ENCODE peak calls at places on chromosomes 2 and 18, in nine cellular contexts. One of them, this sample, is unnamed.

GRCh38 chr2:224031358-224031970 is 7.6 kb downstream of the SERPINE2 start:
- DNase-seq in pancreas: no peak
- DNase-seq in GM23248: peak; percentile 21
- DNase-seq in PC-9: no peak
- DNase-seq in right atrium auricular region: no peak
- DNase-seq in CD4-positive, CD25-positive, alpha-beta regulatory T cell: no peak
- DNase-seq in uterus: no peak
- DNase-seq in SJSA1: no peak
- DNase-seq in Karpas-422: peak; percentile 56
- DNase-seq in this sample: no peak

GRCh38 chr2:192775461-192776262 is 580.9 kb upstream of the TMEFF2 start:
- DNase-seq in pancreas: no peak
- DNase-seq in GM23248: no peak
- DNase-seq in PC-9: no peak
- DNase-seq in right atrium auricular region: no peak
- DNase-seq in CD4-positive, CD25-positive, alpha-beta regulatory T cell: no peak
- DNase-seq in uterus: no peak
- DNase-seq in SJSA1: no peak
- DNase-seq in Karpas-422: no peak
- DNase-seq in this sample: no peak

GRCh38 chr2:215870088-215870490 is 143.3 kb downstream of the MREG start:
- DNase-seq in pancreas: no peak
- DNase-seq in GM23248: peak; percentile 86
- DNase-seq in PC-9: peak; percentile 38
- DNase-seq in right atrium auricular region: no peak
- DNase-seq in CD4-positive, CD25-positive, alpha-beta regulatory T cell: no peak
- DNase-seq in uterus: no peak
- DNase-seq in SJSA1: no peak
- DNase-seq in Karpas-422: no peak
- DNase-seq in this sample: no peak

GRCh38 chr18:70500748-70501147 is 211.9 kb downstream of the SOCS6 start:
- DNase-seq in pancreas: no peak
- DNase-seq in GM23248: no peak
- DNase-seq in PC-9: no peak
- DNase-seq in right atrium auricular region: no peak
- DNase-seq in CD4-positive, CD25-positive, alpha-beta regulatory T cell: no peak
- DNase-seq in uterus: no peak
- DNase-seq in SJSA1: no peak
- DNase-seq in Karpas-422: peak; percentile 64
- DNase-seq in this sample: no peak

GRCh38 chr2:145777297-145777696 is 1257.4 kb upstream of the ZEB2 start:
- DNase-seq in pancreas: no peak
- DNase-seq in GM23248: peak; percentile 50
- DNase-seq in PC-9: no peak
- DNase-seq in right atrium auricular region: no peak
- DNase-seq in CD4-positive, CD25-positive, alpha-beta regulatory T cell: no peak
- DNase-seq in uterus: no peak
- DNase-seq in SJSA1: peak; percentile 25
- DNase-seq in Karpas-422: no peak
- DNase-seq in this sample: no peak

GRCh38 chr2:60586081-60586480 is 32.6 kb upstream of the BCL11A start:
- DNase-seq in pancreas: no peak
- DNase-seq in GM23248: no peak
- DNase-seq in PC-9: no peak
- DNase-seq in right atrium auricular region: no peak
- DNase-seq in CD4-positive, CD25-positive, alpha-beta regulatory T cell: no peak
- DNase-seq in uterus: no peak
- DNase-seq in SJSA1: no peak
- DNase-seq in Karpas-422: no peak
- DNase-seq in this sample: no peak

GRCh38 chr18:80154293-80154692 is 45.2 kb downstream of the ADNP2 start:
- DNase-seq in pancreas: no peak
- DNase-seq in GM23248: peak; percentile 56
- DNase-seq in PC-9: no peak
- DNase-seq in right atrium auricular region: no peak
- DNase-seq in CD4-positive, CD25-positive, alpha-beta regulatory T cell: no peak
- DNase-seq in uterus: no peak
- DNase-seq in SJSA1: no peak
- DNase-seq in Karpas-422: peak; percentile 85
- DNase-seq in this sample: no peak

GRCh38 chr2:28552045-28552823 is 56.4 kb downstream of the PLB1 start:
- DNase-seq in pancreas: no peak
- DNase-seq in GM23248: peak; percentile 79
- DNase-seq in PC-9: no peak
- DNase-seq in right atrium auricular region: no peak
- DNase-seq in CD4-positive, CD25-positive, alpha-beta regulatory T cell: no peak
- DNase-seq in uterus: no peak
- DNase-seq in SJSA1: no peak
- DNase-seq in Karpas-422: no peak
- DNase-seq in this sample: no peak

GRCh38 chr2:71934595-71935263 is 212.9 kb downstream of the CYP26B1 start:
- DNase-seq in pancreas: no peak
- DNase-seq in GM23248: peak; percentile 92
- DNase-seq in PC-9: no peak
- DNase-seq in right atrium auricular region: peak; percentile 91
- DNase-seq in CD4-positive, CD25-positive, alpha-beta regulatory T cell: no peak
- DNase-seq in uterus: peak; percentile 56
- DNase-seq in SJSA1: no peak
- DNase-seq in Karpas-422: no peak
- DNase-seq in this sample: no peak

GRCh38 chr2:18848641-18849040 is 259.3 kb upstream of the NT5C1B start:
- DNase-seq in pancreas: no peak
- DNase-seq in GM23248: no peak
- DNase-seq in PC-9: no peak
- DNase-seq in right atrium auricular region: no peak
- DNase-seq in CD4-positive, CD25-positive, alpha-beta regulatory T cell: no peak
- DNase-seq in uterus: no peak
- DNase-seq in SJSA1: no peak
- DNase-seq in Karpas-422: no peak
- DNase-seq in this sample: no peak

GRCh38 chr2:66440011-66440542 is 5.2 kb downstream of the MEIS1 start:
- DNase-seq in pancreas: no peak
- DNase-seq in GM23248: peak; percentile 63
- DNase-seq in PC-9: no peak
- DNase-seq in right atrium auricular region: no peak
- DNase-seq in CD4-positive, CD25-positive, alpha-beta regulatory T cell: no peak
- DNase-seq in uterus: no peak
- DNase-seq in SJSA1: no peak
- DNase-seq in Karpas-422: no peak
- DNase-seq in this sample: no peak

DNA sequence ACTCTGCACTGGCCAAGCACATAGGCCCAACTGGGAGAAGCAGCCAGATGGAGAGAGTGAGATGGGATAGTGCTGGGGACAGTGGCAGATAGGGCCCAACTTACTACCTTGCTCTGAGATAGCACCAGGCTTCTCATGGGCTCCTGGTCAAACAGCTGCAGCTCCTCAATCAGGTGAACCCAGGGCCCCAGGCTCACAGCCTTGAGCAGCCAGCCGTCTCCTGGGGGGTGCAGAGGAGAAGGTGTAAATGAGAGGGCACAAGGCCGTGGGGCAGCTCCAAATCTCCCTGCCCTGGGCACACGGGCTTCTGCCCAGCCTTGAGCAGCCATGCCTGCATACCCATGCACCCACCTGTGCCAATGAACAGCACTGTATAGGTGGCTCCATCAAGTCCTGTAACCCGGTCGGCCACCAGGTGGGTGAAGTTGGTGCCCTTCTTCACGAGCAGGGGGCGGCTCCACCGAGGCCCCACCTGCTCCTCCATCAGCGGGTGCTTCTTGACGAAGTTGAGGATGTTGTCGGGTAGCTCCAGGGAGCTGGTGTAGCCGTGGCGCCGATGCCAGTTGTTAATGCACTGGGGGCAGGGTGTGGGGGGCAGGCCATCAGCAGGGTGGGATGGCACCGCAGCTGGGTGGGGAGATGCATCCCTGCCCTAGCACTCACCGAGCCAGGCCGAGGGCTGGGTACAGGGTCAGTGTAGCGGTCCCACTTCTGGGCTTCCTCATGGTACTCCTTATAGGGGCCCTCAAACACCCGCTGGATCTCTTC is 5.9 kb upstream of the ANKRD39 start:
- DNase-seq in pancreas: no peak
- DNase-seq in GM23248: no peak
- DNase-seq in PC-9: no peak
- DNase-seq in right atrium auricular region: no peak
- DNase-seq in CD4-positive, CD25-positive, alpha-beta regulatory T cell: no peak
- DNase-seq in uterus: no peak
- DNase-seq in SJSA1: no peak
- DNase-seq in Karpas-422: no peak
- DNase-seq in this sample: no peak
- H3K36me3 ChIP-seq in pancreas: peaks cover 6% of the 10 kb centered on the region
- H3K36me3 ChIP-seq in GM23248: peaks cover 6% of the 10 kb centered on the region
- H3K36me3 ChIP-seq in PC-9: peaks cover 52% of the 10 kb centered on the region
- H3K36me3 ChIP-seq in right atrium auricular region: peaks cover 66% of the 10 kb centered on the region
- H3K36me3 ChIP-seq in CD4-positive, CD25-positive, alpha-beta regulatory T cell: peaks cover 23% of the 10 kb centered on the region
- H3K36me3 ChIP-seq in uterus: no peaks in the 10 kb centered on the region
- H3K36me3 ChIP-seq in SJSA1: peaks cover 80% of the 10 kb centered on the region
- H3K36me3 ChIP-seq in Karpas-422: no peaks in the 10 kb centered on the region
- H3K36me3 ChIP-seq in this sample: no peaks in the 10 kb centered on the region

DNA sequence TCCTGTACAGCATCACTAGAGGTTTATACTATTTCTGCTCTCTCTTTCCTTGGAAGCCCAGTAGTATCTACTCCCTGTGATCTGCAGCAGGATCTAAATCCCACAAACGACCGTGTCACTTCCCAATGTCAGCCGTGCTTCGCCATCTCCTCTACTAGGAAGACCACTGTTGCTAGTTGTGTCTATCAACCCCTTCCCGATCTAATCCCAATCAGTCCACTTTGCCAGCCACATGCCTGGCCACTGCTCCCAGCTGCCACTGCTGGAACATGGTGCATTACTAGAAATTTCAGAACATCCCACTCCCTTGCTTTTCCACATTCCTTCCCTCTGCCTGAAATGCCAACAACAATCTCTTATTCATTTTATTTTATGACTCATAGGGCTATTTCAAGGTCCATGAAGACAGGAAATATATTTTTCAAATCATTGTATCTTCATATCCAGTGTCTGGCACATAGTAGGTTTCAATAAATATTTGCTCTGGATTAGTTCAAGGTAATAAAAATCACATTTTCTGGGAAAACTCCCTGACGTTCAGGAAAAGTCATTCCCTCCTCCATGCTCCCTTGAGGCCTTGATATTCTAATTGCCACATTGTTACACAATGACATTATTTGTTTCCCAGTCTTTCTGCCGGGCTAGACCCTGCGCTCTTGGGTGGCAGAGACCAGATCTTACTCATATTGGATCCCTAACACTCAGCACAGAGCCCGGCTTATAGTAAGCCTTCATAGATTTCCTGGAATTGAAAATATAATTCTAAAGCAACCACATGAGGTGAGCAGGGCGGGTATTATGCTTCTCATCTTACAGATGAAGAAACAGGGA is 2.1 kb upstream of the TRIB2 start:
- DNase-seq in pancreas: no peak
- DNase-seq in GM23248: peak; percentile 75
- DNase-seq in PC-9: peak; percentile 31
- DNase-seq in right atrium auricular region: no peak
- DNase-seq in CD4-positive, CD25-positive, alpha-beta regulatory T cell: no peak
- DNase-seq in uterus: no peak
- DNase-seq in SJSA1: peak; percentile 90
- DNase-seq in Karpas-422: no peak
- DNase-seq in this sample: no peak
- H3K4me1 ChIP-seq in pancreas: peaks cover 33% of the 10 kb centered on the region
- H3K4me1 ChIP-seq in GM23248: peaks cover 20% of the 10 kb centered on the region
- H3K4me1 ChIP-seq in PC-9: peaks cover 39% of the 10 kb centered on the region
- H3K4me1 ChIP-seq in right atrium auricular region: peaks cover 20% of the 10 kb centered on the region
- H3K4me1 ChIP-seq in CD4-positive, CD25-positive, alpha-beta regulatory T cell: peaks cover 36% of the 10 kb centered on the region
- H3K4me1 ChIP-seq in uterus: peaks cover 3% of the 10 kb centered on the region
- H3K4me1 ChIP-seq in SJSA1: peaks cover 26% of the 10 kb centered on the region
- H3K4me1 ChIP-seq in Karpas-422: peaks cover 13% of the 10 kb centered on the region
- H3K4me1 ChIP-seq in this sample: peaks cover 20% of the 10 kb centered on the region

GRCh38 chr2:171627412-171627811 is 59.9 kb upstream of the DYNC1I2 start:
- DNase-seq in pancreas: peak; percentile 27
- DNase-seq in GM23248: no peak
- DNase-seq in PC-9: no peak
- DNase-seq in right atrium auricular region: no peak
- DNase-seq in CD4-positive, CD25-positive, alpha-beta regulatory T cell: no peak
- DNase-seq in uterus: no peak
- DNase-seq in SJSA1: no peak
- DNase-seq in Karpas-422: no peak
- DNase-seq in this sample: no peak
- H3K9me3 ChIP-seq in pancreas: no peaks in the 10 kb centered on the region
- H3K9me3 ChIP-seq in GM23248: no peaks in the 10 kb centered on the region
- H3K9me3 ChIP-seq in PC-9: peaks cover 30% of the 10 kb centered on the region
- H3K9me3 ChIP-seq in right atrium auricular region: no peaks in the 10 kb centered on the region
- H3K9me3 ChIP-seq in CD4-positive, CD25-positive, alpha-beta regulatory T cell: peaks cover 16% of the 10 kb centered on the region
- H3K9me3 ChIP-seq in uterus: no peaks in the 10 kb centered on the region
- H3K9me3 ChIP-seq in SJSA1: peaks cover 14% of the 10 kb centered on the region
- H3K9me3 ChIP-seq in Karpas-422: peaks cover 13% of the 10 kb centered on the region
- H3K9me3 ChIP-seq in this sample: no peaks in the 10 kb centered on the region

DNA sequence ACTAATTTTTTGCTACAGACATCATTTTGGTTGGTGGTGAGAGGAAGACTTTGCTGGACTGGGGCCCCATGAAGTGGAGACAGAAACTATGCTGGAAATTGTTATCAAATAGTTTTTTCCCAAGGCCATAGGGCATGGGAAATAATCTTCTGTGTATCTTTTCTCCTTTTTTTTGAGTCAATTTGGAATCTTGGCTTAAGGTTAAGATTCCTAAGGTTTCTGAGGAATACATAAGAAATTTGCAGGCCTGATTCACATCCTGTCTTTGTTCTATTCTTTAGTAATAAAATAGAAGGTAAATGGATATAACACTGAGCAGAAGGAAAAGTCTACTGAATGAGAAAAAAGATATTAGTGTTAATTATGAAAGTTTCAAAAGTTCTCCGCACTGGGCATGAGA is 16.6 kb downstream of the SMC6 start:
- DNase-seq in pancreas: no peak
- DNase-seq in GM23248: peak; percentile 73
- DNase-seq in PC-9: no peak
- DNase-seq in right atrium auricular region: no peak
- DNase-seq in CD4-positive, CD25-positive, alpha-beta regulatory T cell: no peak
- DNase-seq in uterus: no peak
- DNase-seq in SJSA1: peak; percentile 41
- DNase-seq in Karpas-422: no peak
- DNase-seq in this sample: no peak
- H3K36me3 ChIP-seq in pancreas: no peaks in the 10 kb centered on the region
- H3K36me3 ChIP-seq in GM23248: peaks cover 32% of the 10 kb centered on the region
- H3K36me3 ChIP-seq in PC-9: peaks cover 15% of the 10 kb centered on the region
- H3K36me3 ChIP-seq in right atrium auricular region: peaks cover 52% of the 10 kb centered on the region
- H3K36me3 ChIP-seq in CD4-positive, CD25-positive, alpha-beta regulatory T cell: peaks cover 63% of the 10 kb centered on the region
- H3K36me3 ChIP-seq in uterus: no peaks in the 10 kb centered on the region
- H3K36me3 ChIP-seq in SJSA1: peaks cover 76% of the 10 kb centered on the region
- H3K36me3 ChIP-seq in Karpas-422: peaks cover 33% of the 10 kb centered on the region
- H3K36me3 ChIP-seq in this sample: no peaks in the 10 kb centered on the region

This sample was measured in adrenal gland.